ENCODE peak calls at places on chromosomes 5 and 9, in four cellular contexts. One of them, this sample, is unnamed.

GRCh38 chr9:81308404-81308803 is 380.9 kb downstream of the TLE1 start:
- DNase-seq in GM12878: no peak
- DNase-seq in upper lobe of left lung: no peak
- DNase-seq in transverse colon: no peak
- DNase-seq in this sample: no peak

GRCh38 chr5:157548513-157549282 is 26.9 kb downstream of the ADAM19 start:
- DNase-seq in GM12878: no peak
- DNase-seq in upper lobe of left lung: no peak
- DNase-seq in transverse colon: no peak
- DNase-seq in this sample: no peak

GRCh38 chr9:128022886-128023285 is 42.1 kb upstream of the EEIG1 start:
- DNase-seq in GM12878: no peak
- DNase-seq in transverse colon: no peak
- DNase-seq in upper lobe of left lung: no peak
- DNase-seq in this sample: no peak

GRCh38 chr5:119324842-119325241 is 31.0 kb upstream of the TNFAIP8 start:
- DNase-seq in upper lobe of left lung: no peak
- DNase-seq in transverse colon: no peak
- DNase-seq in GM12878: no peak
- DNase-seq in this sample: no peak

GRCh38 chr5:140591747-140592372 is 27.2 kb downstream of the SLC35A4 start:
- DNase-seq in upper lobe of left lung: no peak
- DNase-seq in GM12878: no peak
- DNase-seq in transverse colon: no peak
- DNase-seq in this sample: no peak

GRCh38 chr5:38556599-38557308 is at the start of gene LIFR:
- DNase-seq in transverse colon: peak
- DNase-seq in GM12878: no peak
- DNase-seq in upper lobe of left lung: peak
- DNase-seq in this sample: peak

GRCh38 chr9:16869140-16869903 is 1.1 kb downstream of the BNC2 start:
- DNase-seq in upper lobe of left lung: no peak
- DNase-seq in transverse colon: peak
- DNase-seq in GM12878: no peak
- DNase-seq in this sample: peak

GRCh38 chr5:138339086-138339456 is 1.0 kb downstream of the FAM53C start:
- DNase-seq in upper lobe of left lung: no peak
- DNase-seq in transverse colon: no peak
- DNase-seq in GM12878: no peak
- DNase-seq in this sample: peak

GRCh38 chr9:89408628-89409101 is 89.2 kb downstream of the SEMA4D start:
- DNase-seq in GM12878: no peak
- DNase-seq in upper lobe of left lung: no peak
- DNase-seq in transverse colon: peak
- DNase-seq in this sample: no peak

GRCh38 chr5:36363101-36363500 is 61.4 kb upstream of the RANBP3L start:
- DNase-seq in GM12878: no peak
- DNase-seq in upper lobe of left lung: no peak
- DNase-seq in transverse colon: no peak
- DNase-seq in this sample: peak

GRCh38 chr5:115831163-115831768 is 10.1 kb downstream of the ATG12 start:
- DNase-seq in upper lobe of left lung: no peak
- DNase-seq in GM12878: no peak
- DNase-seq in transverse colon: peak
- DNase-seq in this sample: peak

GRCh38 chr9:123832858-123833257 is 97.1 kb downstream of the DENND1A start:
- DNase-seq in GM12878: no peak
- DNase-seq in upper lobe of left lung: no peak
- DNase-seq in transverse colon: no peak
- DNase-seq in this sample: no peak

GRCh38 chr5:8458038-8458383 is 589.1 kb downstream of the MTRR start:
- DNase-seq in transverse colon: no peak
- DNase-seq in upper lobe of left lung: no peak
- DNase-seq in GM12878: no peak
- DNase-seq in this sample: peak

GRCh38 chr5:178416206-178416882 is 173.8 kb downstream of the COL23A1 start:
- DNase-seq in transverse colon: no peak
- DNase-seq in upper lobe of left lung: peak
- DNase-seq in GM12878: no peak
- DNase-seq in this sample: no peak

GRCh38 chr5:151171521-151171920 is 13.9 kb upstream of the ANXA6 start:
- DNase-seq in transverse colon: no peak
- DNase-seq in upper lobe of left lung: no peak
- DNase-seq in GM12878: no peak
- DNase-seq in this sample: no peak

GRCh38 chr9:126915281-126915816 is 767 bp downstream of the RALGPS1 start:
- DNase-seq in GM12878: no peak
- DNase-seq in transverse colon: peak
- DNase-seq in upper lobe of left lung: peak
- DNase-seq in this sample: peak

GRCh38 chr9:129714393-129715051 is 38.3 kb downstream of the PTGES start:
- DNase-seq in transverse colon: no peak
- DNase-seq in GM12878: no peak
- DNase-seq in upper lobe of left lung: no peak
- DNase-seq in this sample: no peak

GRCh38 chr5:35821513-35821912 is 35.2 kb upstream of the IL7R start:
- DNase-seq in GM12878: no peak
- DNase-seq in transverse colon: no peak
- DNase-seq in upper lobe of left lung: no peak
- DNase-seq in this sample: no peak

GRCh38 chr9:127223810-127224177 is 40.8 kb upstream of the GARNL3 start:
- DNase-seq in GM12878: no peak
- DNase-seq in transverse colon: no peak
- DNase-seq in upper lobe of left lung: no peak
- DNase-seq in this sample: no peak

GRCh38 chr9:76910861-76911260 is 4.9 kb upstream of the PRUNE2 start:
- DNase-seq in GM12878: no peak
- DNase-seq in transverse colon: no peak
- DNase-seq in upper lobe of left lung: no peak
- DNase-seq in this sample: no peak

GRCh38 chr5:1784197-1785050 is 15.2 kb downstream of the MRPL36 start:
- DNase-seq in upper lobe of left lung: no peak
- DNase-seq in transverse colon: no peak
- DNase-seq in GM12878: no peak
- DNase-seq in this sample: no peak

GRCh38 chr9:33524431-33524947 is 438 bp downstream of the ANKRD18B start:
- DNase-seq in GM12878: no peak
- DNase-seq in transverse colon: no peak
- DNase-seq in upper lobe of left lung: peak
- DNase-seq in this sample: peak

GRCh38 chr5:170572453-170572852 is 68.6 kb downstream of the KCNIP1 start:
- DNase-seq in upper lobe of left lung: no peak
- DNase-seq in transverse colon: no peak
- DNase-seq in GM12878: peak
- DNase-seq in this sample: no peak

GRCh38 chr5:11897831-11898230 is 6.4 kb downstream of the CTNND2 start:
- DNase-seq in upper lobe of left lung: no peak
- DNase-seq in transverse colon: no peak
- DNase-seq in GM12878: no peak
- DNase-seq in this sample: no peak

GRCh38 chr5:107666051-107666655 is 4.6 kb downstream of the EFNA5 start:
- DNase-seq in upper lobe of left lung: no peak
- DNase-seq in GM12878: no peak
- DNase-seq in transverse colon: no peak
- DNase-seq in this sample: no peak

DNA sequence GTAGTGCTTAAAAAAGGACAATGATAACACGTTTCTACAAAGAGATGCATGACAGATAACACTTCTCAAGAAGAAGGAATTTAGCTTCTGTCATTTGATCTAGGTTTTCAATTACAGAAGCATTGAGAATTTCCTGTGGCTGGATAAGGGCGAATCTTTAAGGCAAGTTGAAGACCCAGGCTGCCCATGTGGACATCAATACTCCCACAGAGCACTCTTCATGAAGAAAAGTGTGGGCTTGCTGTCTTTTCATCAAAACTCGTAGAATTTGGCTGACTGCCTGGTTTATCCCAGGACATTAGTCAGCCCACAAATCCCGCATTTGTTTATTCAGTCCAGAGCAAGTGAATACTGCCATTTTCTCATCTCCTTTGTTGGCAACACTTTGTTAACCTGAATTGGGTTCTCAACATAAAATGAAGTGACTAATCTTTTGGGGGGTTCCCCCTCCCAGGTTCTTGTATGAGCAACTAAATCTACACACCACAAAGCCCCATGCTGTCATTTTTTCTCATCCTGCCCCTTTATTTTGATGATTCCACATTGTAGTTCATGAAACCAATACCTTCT is 43.4 kb upstream of the CDKN2B start:
- DNase-seq in transverse colon: no peak
- DNase-seq in upper lobe of left lung: no peak
- DNase-seq in GM12878: no peak
- DNase-seq in this sample: no peak
- TF ChIP-seq POLR2AphosphoS5 in transverse colon: no peak
- TF ChIP-seq POLR2AphosphoS5 in upper lobe of left lung: no peak
- TF ChIP-seq POLR2AphosphoS5 in GM12878: no peak
- TF ChIP-seq POLR2AphosphoS5 in this sample: no peak

GRCh38 chr9:109488791-109489492 is 9.2 kb downstream of the PTPN3 start:
- DNase-seq in upper lobe of left lung: no peak
- DNase-seq in GM12878: no peak
- DNase-seq in transverse colon: peak
- DNase-seq in this sample: no peak
- TF ChIP-seq POLR2AphosphoS5 in upper lobe of left lung: no peak
- TF ChIP-seq POLR2AphosphoS5 in GM12878: no peak
- TF ChIP-seq POLR2AphosphoS5 in transverse colon: no peak
- TF ChIP-seq POLR2AphosphoS5 in this sample: no peak

GRCh38 chr9:125906893-125907292 is 159.7 kb downstream of the PBX3 start:
- DNase-seq in upper lobe of left lung: no peak
- DNase-seq in transverse colon: no peak
- DNase-seq in GM12878: no peak
- DNase-seq in this sample: no peak

GRCh38 chr9:125904155-125904841 is 157.1 kb downstream of the PBX3 start:
- DNase-seq in upper lobe of left lung: no peak
- DNase-seq in GM12878: no peak
- DNase-seq in transverse colon: no peak
- DNase-seq in this sample: no peak

GRCh38 chr9:125902865-125903512 is 155.8 kb downstream of the PBX3 start:
- DNase-seq in GM12878: no peak
- DNase-seq in upper lobe of left lung: no peak
- DNase-seq in transverse colon: no peak
- DNase-seq in this sample: no peak

GRCh38 chr9:125906144-125906543 is 159.0 kb downstream of the PBX3 start:
- DNase-seq in GM12878: no peak
- DNase-seq in upper lobe of left lung: no peak
- DNase-seq in transverse colon: no peak
- DNase-seq in this sample: no peak

DNA sequence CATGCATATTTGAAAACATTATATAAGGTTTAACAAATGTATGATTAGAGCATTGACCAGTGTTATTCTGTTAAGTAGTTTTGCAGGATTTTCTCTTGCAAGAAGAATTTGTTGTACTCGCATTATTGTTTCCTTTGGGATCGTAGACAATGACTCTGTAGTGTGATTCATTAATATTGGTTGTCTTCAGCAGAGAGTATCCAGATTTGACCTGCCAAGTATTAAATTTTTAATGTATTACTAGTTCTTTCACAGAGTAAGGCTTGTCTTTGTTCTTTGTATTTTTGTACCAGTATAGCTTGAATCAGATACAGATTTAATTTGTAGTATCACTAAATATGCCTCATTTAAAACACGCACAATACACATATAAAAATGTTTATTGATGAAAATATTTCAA is 155.1 kb downstream of the PBX3 start:
- DNase-seq in upper lobe of left lung: no peak
- DNase-seq in GM12878: no peak
- DNase-seq in transverse colon: no peak
- DNase-seq in this sample: no peak
- TF ChIP-seq POLR2AphosphoS5 in upper lobe of left lung: no peak
- TF ChIP-seq POLR2AphosphoS5 in GM12878: no peak
- TF ChIP-seq POLR2AphosphoS5 in transverse colon: no peak
- TF ChIP-seq POLR2AphosphoS5 in this sample: no peak

DNA sequence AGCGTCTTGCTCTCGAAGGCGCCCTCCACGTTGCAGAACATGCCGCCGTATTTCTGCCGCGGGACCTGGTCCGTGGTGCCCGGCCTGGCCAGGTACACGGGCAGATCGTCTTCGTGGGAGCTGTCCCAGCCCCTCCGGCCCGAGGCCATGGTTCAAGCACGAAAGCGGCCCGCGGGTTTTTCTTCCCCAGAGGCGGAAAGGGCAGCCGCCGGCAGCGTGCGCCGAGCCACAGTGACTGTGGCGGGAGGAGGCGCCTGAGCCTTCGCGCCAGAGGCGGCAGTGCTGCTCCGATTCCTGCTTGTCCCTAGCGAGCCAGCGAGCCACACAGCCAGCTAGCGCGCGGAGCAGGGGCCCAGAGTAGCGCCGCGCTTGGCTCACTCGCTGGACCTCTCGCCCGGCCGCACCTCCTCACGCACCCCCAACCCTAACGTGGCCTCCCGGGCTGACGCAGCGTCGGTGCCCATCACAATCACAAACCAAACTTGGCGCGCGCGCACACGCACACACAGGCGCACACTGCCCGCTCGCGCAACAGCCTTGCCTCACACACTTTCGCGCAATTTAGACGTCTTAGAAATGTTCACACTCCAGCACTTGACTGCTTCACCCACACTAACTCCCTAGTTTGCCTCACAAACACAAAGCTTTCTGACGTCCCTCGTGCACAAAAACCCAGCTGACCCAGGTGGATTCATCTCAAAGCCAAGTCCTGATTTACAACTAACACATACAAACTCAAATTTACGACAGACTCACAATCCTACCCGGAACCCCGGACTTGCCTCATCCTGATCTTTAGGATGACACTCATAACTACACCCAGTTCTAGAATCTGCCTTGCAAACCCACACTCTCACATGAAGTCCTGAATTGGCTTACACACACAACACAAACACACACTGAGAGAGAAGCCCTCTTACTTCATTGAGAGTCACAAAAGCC is at the start of gene DPYSL3:
- DNase-seq in upper lobe of left lung: peak
- DNase-seq in transverse colon: peak
- DNase-seq in GM12878: no peak
- DNase-seq in this sample: peak
- TF ChIP-seq POLR2AphosphoS5 in upper lobe of left lung: peak
- TF ChIP-seq POLR2AphosphoS5 in transverse colon: peak
- TF ChIP-seq POLR2AphosphoS5 in GM12878: no peak
- TF ChIP-seq POLR2AphosphoS5 in this sample: peak

DNA sequence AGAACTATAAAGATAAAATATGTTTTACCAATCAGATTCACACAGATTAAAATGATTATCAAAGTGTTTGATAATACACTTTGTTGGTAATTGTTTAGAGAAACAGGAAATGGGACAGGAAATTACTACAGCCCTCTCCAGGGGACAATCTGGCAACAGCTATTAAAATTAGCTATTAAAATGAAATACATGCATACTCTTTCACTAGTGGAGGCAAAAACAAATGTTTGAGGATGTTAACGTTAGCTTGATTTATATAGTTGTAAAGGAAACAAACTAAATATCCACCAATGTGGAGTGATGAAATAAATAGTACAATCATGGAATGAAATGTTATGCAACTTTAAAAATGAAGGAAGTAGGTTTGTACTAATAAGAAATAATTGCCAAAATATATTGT is 53.7 kb downstream of the TARS1 start:
- DNase-seq in transverse colon: no peak
- DNase-seq in GM12878: no peak
- DNase-seq in upper lobe of left lung: no peak
- DNase-seq in this sample: no peak
- TF ChIP-seq POLR2AphosphoS5 in transverse colon: no peak
- TF ChIP-seq POLR2AphosphoS5 in GM12878: no peak
- TF ChIP-seq POLR2AphosphoS5 in upper lobe of left lung: no peak
- TF ChIP-seq POLR2AphosphoS5 in this sample: no peak